ENCODE peak calls at places on chromosomes 3 and 15, in four cellular contexts. W, K, T and L are unnamed samples.

GRCh38 chr3:47407896-47408838 is 27.3 kb downstream of the PTPN23 start:
- DNase-seq in W (no peak), T (no peak), K (no peak), L (no peak)

GRCh38 chr15:89362203-89363101 is 27.8 kb upstream of the POLG start:
- DNase-seq in K (no peak), T (no peak), W (no peak), L (no peak)

GRCh38 chr15:101043911-101044624 is 124.9 kb downstream of the LRRK1 start:
- DNase-seq in T (no peak), W (no peak), K (no peak), L (no peak)

GRCh38 chr15:46280753-46281521 is 646.1 kb downstream of the SQOR start:
- DNase-seq in K (peak), W (no peak), T (no peak), L (no peak)

GRCh38 chr3:9105421-9105820 is 142.1 kb upstream of the RAD18 start:
- DNase-seq in K (peak), T (no peak), W (no peak), L (no peak)

GRCh38 chr3:155064920-155065319 is 15.2 kb upstream of the MME start:
- DNase-seq in W (no peak), T (no peak), K (no peak), L (peak)

GRCh38 chr3:68032219-68032618 is 377.8 kb upstream of the SUCLG2 start:
- DNase-seq in K (no peak), T (no peak), W (no peak), L (no peak)

GRCh38 chr3:106611841-106612240 is 743.0 kb upstream of the CBLB start:
- DNase-seq in K (peak), W (no peak), T (no peak), L (no peak)

GRCh38 chr3:34842706-34843478 is 796.4 kb upstream of the ARPP21 start:
- DNase-seq in T (no peak), K (no peak), W (no peak), L (no peak)